ENCODE peak calls at places on chromosomes 11 and 22, in nine cellular contexts. V is stromal cell of bone marrow; M is CD8-positive, alpha-beta T cell; L is MCF 10A; K is adipocyte; F is aorta; R is erythroblast; Y is CD4-positive, CD25-positive, alpha-beta regulatory T cell; O is activated T-cell treated with anti-CD3 and anti-CD28 coated beads, Interleukin-2, amount 50 U/mL, for 4 hours. P is an unnamed sample.

GRCh38 chr11:2313051-2313951 is 11.5 kb downstream of the TSPAN32 start:
- DNase-seq in V (no peak), M (no peak), L (no peak), K (no peak), F (no peak), R (no peak), Y (no peak), O (no peak), P (peak)

GRCh38 chr22:46079861-46080821 is 70.2 kb upstream of the PPARA start:
- DNase-seq in V (peak), M (no peak), L (peak), K (no peak), F (peak), R (no peak), Y (no peak), O (no peak), P (no peak)

GRCh38 chr22:17479129-17479528 is 84.2 kb upstream of the SLC25A18 start:
- DNase-seq in V (no peak), M (no peak), L (no peak), K (no peak), F (no peak), R (no peak), Y (no peak), O (no peak), P (no peak)

GRCh38 chr11:30818721-30819120 is 232.6 kb upstream of the MPPED2 start:
- DNase-seq in V (no peak), M (no peak), L (no peak), K (no peak), F (no peak), R (no peak), Y (no peak), O (no peak), P (no peak)

GRCh38 chr11:9153651-9154050 is 62.3 kb upstream of the SCUBE2 start:
- DNase-seq in V (no peak), M (no peak), L (no peak), K (no peak), F (no peak), R (no peak), Y (no peak), O (no peak), P (no peak)

GRCh38 chr11:63920126-63920869 is 3.3 kb upstream of the RCOR2 start:
- DNase-seq in V (no peak), M (no peak), L (no peak), K (no peak), F (peak), R (no peak), Y (no peak), O (no peak), P (no peak)

GRCh38 chr11:94673353-94673752 is 94.8 kb upstream of the AMOTL1 start:
- DNase-seq in V (no peak), M (no peak), L (no peak), K (no peak), F (no peak), R (no peak), Y (no peak), O (no peak), P (no peak)

GRCh38 chr11:45473491-45473890 is 187.3 kb upstream of the SYT13 start:
- DNase-seq in V (no peak), M (no peak), L (no peak), K (no peak), F (no peak), R (no peak), Y (no peak), O (no peak), P (no peak)

GRCh38 chr22:30804626-30805025 is 110.0 kb downstream of the OSBP2 start:
- DNase-seq in V (no peak), M (no peak), L (no peak), K (no peak), F (no peak), R (no peak), Y (no peak), O (no peak), P (no peak)

GRCh38 chr22:36765943-36766450 is 9.9 kb downstream of the IFT27 start:
- DNase-seq in V (peak), M (no peak), L (no peak), K (no peak), F (peak), R (no peak), Y (no peak), O (no peak), P (no peak)

GRCh38 chr11:121426476-121427454 is 25.3 kb upstream of the SORL1 start:
- DNase-seq in V (no peak), M (no peak), L (no peak), K (no peak), F (peak), R (peak), Y (peak), O (peak), P (peak)

GRCh38 chr11:134101292-134101691 is 32.4 kb downstream of the JAM3 start:
- DNase-seq in V (no peak), M (no peak), L (no peak), K (peak), F (no peak), R (no peak), Y (no peak), O (no peak), P (no peak)

GRCh38 chr22:19482297-19482696 is 2.6 kb downstream of the CDC45 start:
- DNase-seq in V (no peak), M (no peak), L (no peak), K (no peak), F (no peak), R (no peak), Y (no peak), O (no peak), P (no peak)

GRCh38 chr11:118343981-118344521 is at the start of gene CD3G:
- DNase-seq in V (no peak), M (peak), L (no peak), K (no peak), F (no peak), R (no peak), Y (peak), O (peak), P (no peak)

GRCh38 chr11:126140932-126141291 is 70.5 kb downstream of the RPUSD4 start:
- DNase-seq in V (peak), M (no peak), L (peak), K (peak), F (no peak), R (no peak), Y (no peak), O (no peak), P (no peak)

GRCh38 chr11:69049490-69049867 is 747 bp downstream of the TPCN2 start:
- DNase-seq in V (no peak), M (no peak), L (no peak), K (no peak), F (no peak), R (no peak), Y (peak), O (no peak), P (peak)

GRCh38 chr11:65214212-65214845 is 32.6 kb downstream of the CAPN1 start:
- DNase-seq in V (no peak), M (no peak), L (no peak), K (no peak), F (no peak), R (no peak), Y (no peak), O (no peak), P (no peak)

GRCh38 chr11:83195176-83195531 is 1.6 kb downstream of the ANKRD42 start:
- DNase-seq in V (no peak), M (no peak), L (no peak), K (no peak), F (no peak), R (peak), Y (no peak), O (no peak), P (no peak)

GRCh38 chr22:44664149-44664548 is 37.9 kb upstream of the PRR5 start:
- DNase-seq in V (no peak), M (no peak), L (no peak), K (peak), F (peak), R (no peak), Y (peak), O (peak), P (peak)

GRCh38 chr11:27024865-27025264 is 15.8 kb upstream of the BBOX1 start:
- DNase-seq in V (no peak), M (no peak), L (no peak), K (no peak), F (no peak), R (no peak), Y (no peak), O (no peak), P (no peak)

GRCh38 chr22:50305658-50306566 is 1.5 kb downstream of the PLXNB2 start:
- DNase-seq in V (peak), M (no peak), L (peak), K (peak), F (peak), R (peak), Y (no peak), O (no peak), P (peak)

GRCh38 chr11:95512177-95512576 is 277.4 kb downstream of the FAM76B start:
- DNase-seq in V (peak), M (no peak), L (peak), K (peak), F (peak), R (peak), Y (no peak), O (no peak), P (no peak)

GRCh38 chr22:36218648-36219047 is 17.0 kb upstream of the APOL4 start:
- DNase-seq in V (no peak), M (no peak), L (no peak), K (no peak), F (no peak), R (no peak), Y (no peak), O (no peak), P (no peak)

GRCh38 chr22:20441631-20442484 is 4.2 kb upstream of the SCARF2 start:
- DNase-seq in V (no peak), M (no peak), L (no peak), K (peak), F (peak), R (no peak), Y (no peak), O (no peak), P (no peak)

GRCh38 chr11:77400306-77400705 is 73.6 kb downstream of the PAK1 start:
- DNase-seq in V (no peak), M (no peak), L (no peak), K (no peak), F (no peak), R (no peak), Y (no peak), O (no peak), P (no peak)

GRCh38 chr22:17492247-17492646 is 71.1 kb upstream of the SLC25A18 start:
- DNase-seq in V (no peak), M (no peak), L (no peak), K (no peak), F (no peak), R (no peak), Y (no peak), O (no peak), P (no peak)

GRCh38 chr11:63683133-63683991 is 2.1 kb downstream of the RTN3 start:
- DNase-seq in V (peak), M (no peak), L (no peak), K (peak), F (no peak), R (peak), Y (no peak), O (no peak), P (no peak)

GRCh38 chr22:42831712-42832111 is 25.4 kb downstream of the ARFGAP3 start:
- DNase-seq in V (no peak), M (no peak), L (no peak), K (no peak), F (no peak), R (no peak), Y (no peak), O (no peak), P (no peak)

GRCh38 chr22:19064354-19065054 is 57.7 kb downstream of the DGCR2 start:
- DNase-seq in V (no peak), M (no peak), L (no peak), K (no peak), F (no peak), R (no peak), Y (no peak), O (no peak), P (no peak)

GRCh38 chr11:109306322-109306721 is 115.7 kb upstream of the C11orf87 start:
- DNase-seq in V (no peak), M (no peak), L (no peak), K (no peak), F (no peak), R (no peak), Y (no peak), O (no peak), P (no peak)